ENCODE peak calls at places on chromosome 3, in seven cellular contexts. H, S, Y, J, F, X and B are unnamed samples.

GRCh38 chr3:125212096-125212508 is 446 bp downstream of the SLC12A8 start:
- DNase-seq in Y (no peak), J (no peak), X (no peak), H (peak; percentile 88), F (no peak), S (no peak), B (peak; percentile 83)

GRCh38 chr3:187919018-187919417 is 173.8 kb upstream of the BCL6 start:
- DNase-seq in Y (no peak), H (no peak), S (no peak), J (no peak), F (peak; percentile 63), X (no peak), B (no peak)

GRCh38 chr3:4914464-4914863 is 64.8 kb upstream of the BHLHE40 start:
- DNase-seq in H (no peak), F (no peak), S (no peak), X (no peak), Y (no peak), J (no peak), B (no peak)

GRCh38 chr3:119294402-119294888 is 262 bp downstream of the ARHGAP31 start:
- DNase-seq in S (peak; percentile 71), X (no peak), J (peak; percentile 47), Y (no peak), H (peak; percentile 84), F (no peak), B (peak; percentile 43)

GRCh38 chr3:187858086-187858485 is 112.8 kb upstream of the BCL6 start:
- DNase-seq in X (no peak), F (no peak), H (no peak), S (no peak), Y (no peak), J (peak; percentile 48), B (no peak)

GRCh38 chr3:63979093-63979492 is 44.2 kb downstream of the PSMD6 start:
- DNase-seq in Y (peak; percentile 74), S (no peak), F (peak; percentile 46), J (no peak), H (no peak), X (no peak), B (no peak)

GRCh38 chr3:68018275-68018674 is 363.9 kb upstream of the SUCLG2 start:
- DNase-seq in F (no peak), X (no peak), H (no peak), S (no peak), J (no peak), Y (no peak), B (no peak)

GRCh38 chr3:179666436-179667035 is 13.7 kb downstream of the USP13 start:
- DNase-seq in Y (peak; percentile 26), J (no peak), S (no peak), X (no peak), F (no peak), H (peak; percentile 69), B (peak; percentile 37)

GRCh38 chr3:114451561-114452018 is 157.8 kb downstream of the TIGIT start:
- DNase-seq in F (peak; percentile 52), X (peak; percentile 3), S (no peak), Y (peak; percentile 78), J (peak; percentile 24), H (no peak), B (no peak)

GRCh38 chr3:55596212-55596611 is 109.1 kb upstream of the WNT5A start:
- DNase-seq in H (no peak), F (no peak), S (no peak), Y (no peak), X (no peak), J (no peak), B (no peak)

GRCh38 chr3:182760576-182761164 is 32.6 kb upstream of the ATP11B start:
- DNase-seq in S (no peak), Y (no peak), X (peak; percentile 6), J (no peak), H (no peak), F (no peak), B (no peak)

GRCh38 chr3:143775401-143775970 is 72.8 kb downstream of the SLC9A9 start:
- DNase-seq in X (peak; percentile 13), S (peak; percentile 71), F (peak; percentile 67), Y (peak; percentile 64), J (no peak), H (no peak), B (no peak)

GRCh38 chr3:9800529-9800928 is 7.6 kb downstream of the ARPC4 start:
- DNase-seq in Y (no peak), X (no peak), H (peak; percentile 63), J (no peak), F (no peak), S (no peak), B (no peak)
- TF ChIP-seq CTCF in Y (peak; percentile 29), X (peak; percentile 31), H (peak; percentile 69), J (no peak), F (peak; percentile 52), S (no peak), B (peak; percentile 47)

DNA sequence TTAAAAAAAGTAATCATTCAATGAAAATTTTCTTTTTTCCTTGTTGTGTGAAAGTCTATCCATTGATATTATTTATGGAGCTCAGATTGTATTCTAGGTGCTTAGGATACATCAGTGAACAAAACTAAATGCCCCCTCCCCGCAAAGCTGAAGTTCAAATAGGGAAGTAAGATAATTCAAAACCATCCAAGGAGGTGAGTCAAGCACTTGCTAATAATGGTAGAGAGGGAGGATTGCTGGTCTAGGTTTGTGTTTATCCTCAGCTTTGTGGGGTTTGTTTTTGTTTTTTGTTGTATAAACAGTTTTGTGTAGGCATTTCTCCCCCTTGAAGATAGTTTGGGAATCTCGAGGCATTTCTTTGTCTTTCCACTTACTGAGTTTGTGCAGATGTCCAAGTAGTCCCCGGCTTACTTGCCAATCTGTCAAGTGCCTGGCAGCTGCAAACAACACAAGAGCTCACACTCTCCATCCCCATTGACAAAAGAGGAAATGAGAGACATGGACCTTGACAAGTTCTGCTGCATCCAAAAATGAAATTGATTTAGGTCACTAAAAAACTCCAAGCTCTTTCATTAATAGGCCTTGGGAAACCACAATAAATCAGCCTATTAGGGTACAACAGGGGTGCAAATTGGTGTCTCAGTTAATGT is 575.8 kb upstream of the TBL1XR1 start:
- DNase-seq in S (peak; percentile 48), J (no peak), F (no peak), H (no peak), Y (no peak), X (no peak), B (no peak)
- H3K4me3 ChIP-seq in S (no peak overlapping the region), J (no peak overlapping the region), F (no peak overlapping the region), H (no peak overlapping the region), Y (no peak overlapping the region), X (no peak overlapping the region), B (no peak overlapping the region)

GRCh38 chr3:52056521-52056967 is at the start of gene DUSP7:
- DNase-seq in J (peak; percentile 52), Y (peak; percentile 62), X (no peak), S (peak; percentile 80), H (peak; percentile 81), F (peak; percentile 62), B (peak; percentile 65)

GRCh38 chr3:52055537-52056351 is 627 bp downstream of the DUSP7 start:
- DNase-seq in S (peak; percentile 66), H (peak; percentile 85), Y (peak; percentile 54), X (peak; percentile 40), F (peak; percentile 57), J (no peak), B (no peak)

GRCh38 chr3:52052831-52053306 is 3.5 kb downstream of the DUSP7 start:
- DNase-seq in H (peak; percentile 94), F (peak; percentile 78), X (peak; percentile 53), J (peak; percentile 87), Y (peak; percentile 76), S (no peak), B (peak; percentile 93)

GRCh38 chr3:52053307-52054304 is 2.8 kb downstream of the DUSP7 start:
- DNase-seq in S (no peak), F (peak; percentile 64), Y (no peak), X (no peak), H (peak; percentile 61), J (peak; percentile 54), B (no peak)

GRCh38 chr3:52054689-52055511 is 1.5 kb downstream of the DUSP7 start:
- DNase-seq in S (peak; percentile 21), F (no peak), J (no peak), X (no peak), Y (no peak), H (peak; percentile 80), B (no peak)
- TF ChIP-seq CTCF in S (peak; percentile 34), F (peak; percentile 51), J (peak; percentile 9), X (peak; percentile 35), Y (peak; percentile 39), H (peak; percentile 67), B (peak; percentile 60)

GRCh38 chr3:14143826-14144225 is 19.0 kb downstream of the TMEM43 start:
- DNase-seq in F (peak; percentile 98), H (peak; percentile 68), J (peak; percentile 79), X (peak; percentile 70), S (no peak), Y (peak; percentile 96), B (no peak)

GRCh38 chr3:14143271-14143605 is 18.4 kb downstream of the TMEM43 start:
- DNase-seq in J (peak; percentile 10), S (no peak), H (no peak), X (no peak), Y (no peak), F (peak; percentile 42), B (no peak)

GRCh38 chr3:14145236-14145635 is 20.4 kb downstream of the TMEM43 start:
- DNase-seq in J (no peak), Y (peak; percentile 46), H (peak; percentile 56), S (no peak), X (no peak), F (peak; percentile 71), B (no peak)

GRCh38 chr3:14145670-14146380 is 21.0 kb downstream of the TMEM43 start:
- DNase-seq in H (peak; percentile 56), X (no peak), J (no peak), F (no peak), Y (no peak), S (no peak), B (no peak)

GRCh38 chr3:14144423-14145075 is 19.7 kb downstream of the TMEM43 start:
- DNase-seq in J (peak; percentile 92), Y (peak; percentile 99), F (peak; percentile 100), X (peak; percentile 96), S (peak; percentile 63), H (peak; percentile 86), B (no peak)
- H3K4me3 ChIP-seq in J (no peak overlapping the region), Y (peak overlapping the region; percentile 8), F (peak overlapping the region; percentile 26), X (no peak overlapping the region), S (no peak overlapping the region), H (no peak overlapping the region), B (no peak overlapping the region)

GRCh38 chr3:166560253-166560652 is 723.0 kb upstream of the BCHE start:
- DNase-seq in F (no peak), Y (no peak), S (no peak), H (peak; percentile 69), X (peak; percentile 3), J (no peak), B (no peak)
- TF ChIP-seq CTCF in F (no peak), Y (no peak), S (no peak), H (peak; percentile 72), X (peak; percentile 37), J (no peak), B (no peak)

GRCh38 chr3:23395115-23395514 is 192.0 kb downstream of the UBE2E2 start:
- DNase-seq in J (no peak), X (no peak), H (no peak), Y (no peak), F (no peak), S (no peak), B (no peak)
- H3K4me3 ChIP-seq in J (no peak overlapping the region), X (no peak overlapping the region), H (no peak overlapping the region), Y (no peak overlapping the region), F (no peak overlapping the region), S (no peak overlapping the region), B (no peak overlapping the region)

GRCh38 chr3:3015472-3016089 is 94.6 kb downstream of the IL5RA start:
- DNase-seq in X (peak; percentile 15), Y (peak; percentile 31), H (no peak), F (peak; percentile 30), J (no peak), S (peak; percentile 30), B (no peak)
- TF ChIP-seq CTCF in X (peak; percentile 74), Y (peak; percentile 29), H (peak; percentile 70), F (peak; percentile 31), J (peak; percentile 43), S (peak; percentile 56), B (peak; percentile 66)